ENCODE peak calls at places on chromosomes 13 and 19, in four cellular contexts. S is body of pancreas, N is tibial nerve, P is cardiac muscle cell. D is an unnamed sample. For H3K4me1, the result is how much of the 10 kb centered on the place peaks cover.

GRCh38 chr19:38831142-38831605 is 420 bp downstream of the ECH1 start:
- DNase-seq in S (peak), N (no peak), P (peak), D (peak)

GRCh38 chr19:35247526-35248309 is 1.1 kb upstream of the LSR start:
- DNase-seq in S (peak), N (no peak), P (peak), D (peak)

GRCh38 chr13:35468195-35468594 is 8.3 kb downstream of the MAB21L1 start:
- DNase-seq in S (no peak), N (no peak), P (no peak), D (no peak)

GRCh38 chr19:35468637-35469036 is 20.6 kb downstream of the FFAR2 start:
- DNase-seq in S (peak), N (no peak), P (peak), D (peak)

GRCh38 chr13:40564342-40564997 is 102.0 kb downstream of the FOXO1 start:
- DNase-seq in S (no peak), N (no peak), P (no peak), D (no peak)

GRCh38 chr13:86906458-86906857 is 764.7 kb upstream of the SLITRK5 start:
- DNase-seq in S (no peak), N (no peak), P (no peak), D (no peak)

GRCh38 chr13:51298812-51299211 is 40.7 kb upstream of the SERPINE3 start:
- DNase-seq in S (no peak), N (no peak), P (no peak), D (no peak)

GRCh38 chr13:23618341-23618740 is 48.1 kb downstream of the TNFRSF19 start:
- DNase-seq in S (no peak), N (no peak), P (no peak), D (no peak)

GRCh38 chr13:44854264-44855060 is 134.8 kb downstream of the NUFIP1 start:
- DNase-seq in S (peak), N (no peak), P (peak), D (peak)

GRCh38 chr13:44857061-44857460 is 132.2 kb downstream of the NUFIP1 start:
- DNase-seq in S (no peak), N (no peak), P (no peak), D (no peak)

GRCh38 chr13:44857736-44858135 is 131.5 kb downstream of the NUFIP1 start:
- DNase-seq in S (no peak), N (no peak), P (no peak), D (no peak)

GRCh38 chr13:44855860-44856259 is 133.4 kb downstream of the NUFIP1 start:
- DNase-seq in S (no peak), N (no peak), P (no peak), D (no peak)

GRCh38 chr13:44853641-44854040 is 135.6 kb downstream of the NUFIP1 start:
- DNase-seq in S (peak), N (no peak), P (no peak), D (no peak)
- H3K4me1 ChIP-seq in S (half or more), N (under half), P (under half), D (under half)

GRCh38 chr19:10288662-10289166 is 1.0 kb upstream of the ICAM5 start:
- DNase-seq in S (no peak), N (no peak), P (peak), D (no peak)
- H3K4me1 ChIP-seq in S (half or more), N (under half), P (under half), D (half or more)

GRCh38 chr19:3108775-3109174 is 14.6 kb downstream of the GNA11 start:
- DNase-seq in S (peak), N (no peak), P (peak), D (peak)

GRCh38 chr19:3106509-3107141 is 12.5 kb downstream of the GNA11 start:
- DNase-seq in S (no peak), N (no peak), P (no peak), D (no peak)

GRCh38 chr19:3104708-3104983 is 10.5 kb downstream of the GNA11 start:
- DNase-seq in S (no peak), N (no peak), P (no peak), D (no peak)

GRCh38 chr19:3107658-3108057 is 13.5 kb downstream of the GNA11 start:
- DNase-seq in S (no peak), N (no peak), P (no peak), D (no peak)

DNA sequence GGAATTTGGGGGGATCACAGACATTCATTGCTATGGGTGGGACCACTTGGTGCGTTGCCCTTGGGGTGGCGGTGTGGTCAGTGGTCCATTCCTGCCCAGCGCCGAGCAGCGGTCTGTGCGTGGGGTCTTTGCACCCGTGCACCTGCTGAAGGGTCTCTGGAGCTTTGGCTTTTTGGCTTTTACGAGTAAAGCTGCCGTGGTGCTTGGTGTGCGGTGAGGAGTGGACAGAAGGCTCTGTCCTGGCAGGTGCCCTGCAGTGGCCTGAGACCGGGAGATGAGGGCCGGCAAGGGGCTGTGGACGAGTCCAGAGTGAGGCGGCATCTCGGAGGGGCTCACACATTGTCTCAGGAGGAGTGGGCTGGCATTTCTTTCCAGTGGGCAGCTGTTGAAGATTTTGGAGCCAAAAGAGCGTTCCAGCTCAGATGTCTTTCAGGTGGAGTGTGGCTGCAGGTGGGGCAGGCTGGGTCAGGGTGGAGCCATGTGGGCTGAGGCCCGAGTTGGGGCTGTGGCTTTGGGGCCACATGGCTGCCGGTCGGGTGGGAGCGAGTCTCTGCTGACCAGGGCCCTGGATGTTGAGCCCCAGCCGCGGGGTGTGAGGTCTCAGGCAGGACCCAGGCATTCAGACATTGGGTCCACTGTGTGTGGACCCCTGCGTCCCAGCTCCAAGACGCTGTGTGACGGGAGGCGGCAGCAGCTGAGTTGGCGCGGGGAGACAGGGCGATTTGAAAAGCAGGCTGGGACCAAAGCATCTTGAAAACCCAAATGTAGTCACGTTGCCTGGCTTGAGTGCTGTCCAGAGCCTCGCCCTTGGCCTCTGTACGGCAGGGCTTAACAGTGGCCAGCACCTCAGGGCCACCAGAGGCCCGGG is 11.7 kb downstream of the GNA11 start:
- DNase-seq in S (no peak), N (no peak), P (no peak), D (no peak)
- H3K4me1 ChIP-seq in S (under half), N (under half), P (under half), D (half or more)

DNA sequence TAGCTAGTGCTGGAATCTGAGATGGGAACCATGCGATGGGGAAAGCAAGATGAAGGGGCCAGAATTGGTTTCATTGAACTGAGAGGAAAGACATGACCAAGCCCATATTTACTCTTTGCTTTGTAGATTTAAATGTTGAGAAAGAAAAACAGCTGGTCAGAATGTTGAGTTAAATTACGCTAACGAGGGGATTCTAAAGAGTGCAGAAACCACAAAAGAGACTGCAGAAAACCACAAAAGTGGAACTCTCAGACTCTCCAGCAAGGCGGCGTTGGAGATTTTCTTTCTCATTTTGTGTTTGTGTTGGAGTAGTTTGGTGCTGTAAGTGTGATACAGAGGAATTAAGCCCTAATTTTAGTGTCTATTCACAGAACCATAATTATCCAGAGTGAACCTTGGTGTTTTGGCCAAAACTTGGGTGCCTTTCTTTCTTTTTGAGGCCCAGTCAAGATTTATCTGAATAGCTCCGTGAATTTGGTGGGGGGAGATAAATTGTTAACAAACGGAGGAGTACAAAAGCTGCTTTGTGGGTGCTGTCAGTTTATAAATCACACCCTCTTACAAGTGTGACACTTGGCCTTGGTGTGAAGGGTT is 26.3 kb downstream of the SAE1 start:
- DNase-seq in S (no peak), N (no peak), P (no peak), D (no peak)
- H3K4me1 ChIP-seq in S (under half), N (under half), P (under half), D (half or more)

DNA sequence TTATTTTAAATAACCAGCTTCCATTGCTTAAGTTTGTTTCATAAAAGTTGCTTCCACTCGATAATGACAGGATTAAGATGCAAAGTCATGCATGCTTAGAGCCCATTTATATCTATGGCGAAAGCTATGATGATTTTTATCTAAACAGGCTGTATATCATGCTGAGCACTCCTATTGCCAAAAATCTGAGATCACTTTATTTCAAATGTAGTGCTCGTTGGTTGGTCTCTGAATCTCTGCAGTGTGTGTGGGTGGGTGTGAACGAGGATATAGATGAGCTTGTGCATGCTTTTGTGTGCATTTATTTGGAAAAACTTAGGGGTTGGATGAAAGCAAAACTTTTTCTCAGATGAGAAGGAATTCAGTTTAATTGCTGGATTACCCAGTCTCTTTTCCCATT is 27.0 kb upstream of the ARGLU1 start:
- DNase-seq in S (no peak), N (no peak), P (no peak), D (no peak)
- H3K4me1 ChIP-seq in S (under half), N (under half), P (under half), D (under half)

GRCh38 chr13:50079278-50080157 is 64.3 kb downstream of the KCNRG start:
- DNase-seq in S (no peak), N (no peak), P (no peak), D (no peak)

GRCh38 chr13:50080856-50081105 is 65.5 kb downstream of the KCNRG start:
- DNase-seq in S (no peak), N (no peak), P (no peak), D (no peak)

GRCh38 chr13:50081106-50081898 is 66.1 kb downstream of the KCNRG start:
- DNase-seq in S (peak), N (no peak), P (peak), D (peak)

GRCh38 chr13:50078512-50079277 is 63.5 kb downstream of the KCNRG start:
- DNase-seq in S (no peak), N (no peak), P (no peak), D (no peak)

DNA sequence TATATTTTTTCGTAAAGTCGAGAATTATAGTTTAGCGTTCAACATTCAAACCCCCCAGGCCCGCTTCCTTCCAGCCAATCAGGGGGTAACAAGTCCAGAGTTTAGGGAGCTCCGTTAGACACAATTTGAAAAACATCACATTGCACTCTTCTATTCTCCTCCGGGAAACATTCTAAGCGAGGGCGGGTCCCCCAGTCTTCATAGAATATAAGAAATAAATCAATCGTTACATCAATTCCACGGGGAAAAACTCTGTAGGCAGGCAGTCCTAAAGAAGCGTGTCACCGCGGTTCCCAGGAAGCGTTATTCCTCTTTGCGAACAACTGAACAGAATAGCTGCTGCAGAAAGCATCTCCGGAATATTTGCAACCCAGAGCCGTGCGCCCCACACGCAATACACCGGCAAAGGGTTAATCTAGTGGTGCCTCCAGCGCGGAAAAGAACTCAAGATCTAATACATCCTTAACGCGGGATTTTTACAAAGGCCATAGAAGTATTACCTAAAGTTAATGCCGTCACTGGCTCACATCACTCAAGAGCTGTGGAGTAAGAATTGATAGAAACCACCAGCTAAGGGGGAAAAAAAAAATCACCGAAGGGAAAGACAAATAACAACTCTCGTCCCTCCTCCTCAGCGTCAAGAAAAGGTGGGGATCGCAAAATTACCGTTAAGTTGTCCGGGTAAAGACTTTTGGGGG is 65.1 kb downstream of the KCNRG start:
- DNase-seq in S (peak), N (no peak), P (peak), D (no peak)
- H3K4me1 ChIP-seq in S (under half), N (under half), P (under half), D (under half)

GRCh38 chr13:99871249-99871898 is 100.2 kb downstream of the ZIC5 start:
- DNase-seq in S (no peak), N (no peak), P (no peak), D (no peak)

GRCh38 chr13:99873141-99873540 is 98.4 kb downstream of the ZIC5 start:
- DNase-seq in S (no peak), N (no peak), P (no peak), D (no peak)

GRCh38 chr13:99868767-99869166 is 102.8 kb downstream of the ZIC5 start:
- DNase-seq in S (no peak), N (no peak), P (no peak), D (no peak)

GRCh38 chr13:99869830-99870229 is 101.7 kb downstream of the ZIC5 start:
- DNase-seq in S (no peak), N (no peak), P (no peak), D (no peak)

DNA sequence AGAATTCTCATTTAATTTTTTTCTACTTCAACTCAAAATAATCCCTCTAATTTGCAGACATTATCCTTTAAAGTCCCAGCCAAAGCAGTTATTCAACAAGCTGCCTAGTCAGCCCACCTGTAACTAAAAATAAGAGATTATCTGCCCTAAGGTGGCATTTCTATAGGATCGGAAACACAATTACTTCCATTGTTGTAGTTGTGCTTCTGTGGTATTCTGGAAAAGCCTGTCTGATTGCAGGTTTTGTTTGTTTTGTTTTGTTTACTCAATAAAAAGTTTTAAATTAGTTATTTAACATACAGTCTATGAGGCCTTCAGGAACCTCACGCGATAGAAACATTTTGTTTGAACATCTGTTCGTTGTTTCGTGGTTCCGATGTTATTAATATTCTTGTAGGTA is 101.0 kb downstream of the ZIC5 start:
- DNase-seq in S (no peak), N (no peak), P (no peak), D (no peak)
- H3K4me1 ChIP-seq in S (under half), N (under half), P (under half), D (under half)